ENCODE peak calls at places on chromosomes 2 and 18, in eight cellular contexts. K, I, J, D, Z, U, V and L are unnamed samples.

GRCh38 chr2:62785810-62786593 is 80.5 kb downstream of the EHBP1 start:
- DNase-seq in K (no peak), I (no peak), J (peak), D (peak), Z (no peak), U (peak), V (no peak), L (no peak)

GRCh38 chr18:31677592-31677991 is 6.8 kb downstream of the B4GALT6 start:
- DNase-seq in K (no peak), I (no peak), J (no peak), D (no peak), Z (no peak), U (no peak), V (no peak), L (no peak)

GRCh38 chr2:48445091-48445725 is 84.7 kb upstream of the STON1 start:
- DNase-seq in K (no peak), I (no peak), J (peak), D (no peak), Z (no peak), U (no peak), V (no peak), L (no peak)

GRCh38 chr2:8174641-8175257 is 507.1 kb upstream of the ID2 start:
- DNase-seq in K (no peak), I (no peak), J (no peak), D (no peak), Z (no peak), U (no peak), V (no peak), L (no peak)

GRCh38 chr18:9017900-9018217 is 84.6 kb upstream of the NDUFV2 start:
- DNase-seq in K (no peak), I (peak), J (peak), D (peak), Z (no peak), U (peak), V (no peak), L (no peak)

GRCh38 chr2:46913471-46914381 is 1.9 kb downstream of the MCFD2 start:
- DNase-seq in K (no peak), I (no peak), J (peak), D (peak), Z (no peak), U (peak), V (no peak), L (no peak)

GRCh38 chr2:105166671-105167070 is 74.9 kb upstream of the GPR45 start:
- DNase-seq in K (no peak), I (no peak), J (no peak), D (no peak), Z (no peak), U (no peak), V (no peak), L (no peak)

GRCh38 chr2:101396352-101396717 is 9.0 kb upstream of the CREG2 start:
- DNase-seq in K (no peak), I (no peak), J (peak), D (peak), Z (no peak), U (peak), V (no peak), L (no peak)

GRCh38 chr2:173109253-173110188 is 33.9 kb downstream of the MAP3K20 start:
- DNase-seq in K (no peak), I (no peak), J (peak), D (peak), Z (no peak), U (peak), V (no peak), L (no peak)

GRCh38 chr2:159811232-159811631 is 13.2 kb upstream of the CD302 start:
- DNase-seq in K (no peak), I (no peak), J (no peak), D (no peak), Z (no peak), U (no peak), V (no peak), L (no peak)

GRCh38 chr18:12838178-12838634 is 45.8 kb downstream of the PTPN2 start:
- DNase-seq in K (peak), I (no peak), J (peak), D (peak), Z (no peak), U (peak), V (peak), L (no peak)

GRCh38 chr2:144516981-144517824 is 2.7 kb downstream of the ZEB2 start:
- DNase-seq in K (peak), I (no peak), J (peak), D (peak), Z (no peak), U (peak), V (no peak), L (peak)

GRCh38 chr2:860259-860855 is 90.3 kb upstream of the SNTG2 start:
- DNase-seq in K (no peak), I (no peak), J (no peak), D (no peak), Z (peak), U (no peak), V (no peak), L (no peak)

GRCh38 chr18:48743046-48743445 is 204.2 kb downstream of the CTIF start:
- DNase-seq in K (no peak), I (no peak), J (peak), D (peak), Z (no peak), U (no peak), V (no peak), L (no peak)

GRCh38 chr18:58497845-58498244 is 131.0 kb downstream of the ALPK2 start:
- DNase-seq in K (no peak), I (peak), J (peak), D (no peak), Z (no peak), U (no peak), V (no peak), L (no peak)

GRCh38 chr2:105919191-105919811 is 174.6 kb downstream of the NCK2 start:
- DNase-seq in K (no peak), I (peak), J (no peak), D (no peak), Z (no peak), U (peak), V (no peak), L (no peak)

GRCh38 chr2:16971722-16972234 is 306.1 kb upstream of the CYRIA start:
- DNase-seq in K (peak), I (no peak), J (no peak), D (no peak), Z (no peak), U (no peak), V (no peak), L (no peak)

GRCh38 chr2:113173563-113174368 is at the start of gene PSD4:
- DNase-seq in K (peak), I (no peak), J (no peak), D (no peak), Z (no peak), U (no peak), V (peak), L (peak)

GRCh38 chr2:101400048-101400447 is 12.7 kb upstream of the CREG2 start:
- DNase-seq in K (no peak), I (no peak), J (no peak), D (no peak), Z (no peak), U (no peak), V (no peak), L (no peak)

GRCh38 chr2:59756145-59756544 is 797.3 kb downstream of the BCL11A start:
- DNase-seq in K (no peak), I (no peak), J (no peak), D (no peak), Z (no peak), U (no peak), V (no peak), L (no peak)

GRCh38 chr2:182228741-182229140 is 198.1 kb downstream of the PDE1A start:
- DNase-seq in K (no peak), I (no peak), J (peak), D (peak), Z (no peak), U (no peak), V (no peak), L (no peak)

GRCh38 chr18:54416459-54416858 is 58.8 kb downstream of the C18orf54 start:
- DNase-seq in K (no peak), I (no peak), J (peak), D (peak), Z (no peak), U (no peak), V (no peak), L (no peak)

GRCh38 chr2:37583867-37584266 is 87.6 kb downstream of the CDC42EP3 start:
- DNase-seq in K (no peak), I (no peak), J (peak), D (peak), Z (no peak), U (no peak), V (no peak), L (no peak)

GRCh38 chr2:196324212-196324611 is 152.8 kb upstream of the STK17B start:
- DNase-seq in K (no peak), I (no peak), J (peak), D (peak), Z (no peak), U (no peak), V (no peak), L (no peak)

GRCh38 chr2:236882931-236883330 is 202.8 kb upstream of the COPS8 start:
- DNase-seq in K (no peak), I (no peak), J (peak), D (no peak), Z (no peak), U (no peak), V (no peak), L (no peak)

GRCh38 chr2:62966995-62967394 is 83.6 kb upstream of the OTX1 start:
- DNase-seq in K (no peak), I (no peak), J (no peak), D (no peak), Z (no peak), U (no peak), V (no peak), L (no peak)

GRCh38 chr2:142131016-142131714 is at the start of gene LRP1B:
- DNase-seq in K (peak), I (peak), J (peak), D (peak), Z (peak), U (peak), V (no peak), L (no peak)